ENCODE peak calls at places on chromosomes 16 and 17, in eight cellular contexts. Y is OCI-M1; R is ureter; X is colonic mucosa; M is IMR-90; G is stimulated activated naive CD8-positive, alpha-beta T cell treated with anti-CD3 and anti-CD28 coated beads, Interleukin-15, Interleukin-2, amounts not matched to agents 100 U/mL and 50 U/mL, for 24 hours; K is effector CD4-positive, alpha-beta T cell; Z is RCC 7860. P is an unnamed sample.

GRCh38 chr16:56897026-56897799 is 32.2 kb downstream of the SLC12A3 start:
- DNase-seq in Y (no peak), K (no peak), Z (no peak), G (no peak), R (no peak), M (no peak), X (no peak), P (no peak)

GRCh38 chr17:67421869-67422273 is 44.8 kb downstream of the PITPNC1 start:
- DNase-seq in X (peak), R (peak), Z (peak), K (peak), Y (no peak), M (peak), G (no peak), P (no peak)

GRCh38 chr16:81779540-81780320 is 639 bp downstream of the PLCG2 start:
- DNase-seq in R (no peak), K (no peak), X (no peak), M (no peak), Y (peak), G (peak), Z (no peak), P (peak)

GRCh38 chr17:73360961-73361761 is 49.4 kb upstream of the CDC42EP4 start:
- DNase-seq in G (no peak), M (no peak), Z (no peak), Y (no peak), X (no peak), K (no peak), R (no peak), P (no peak)

GRCh38 chr16:81460075-81460474 is 15.5 kb downstream of the CMIP start:
- DNase-seq in Z (no peak), X (no peak), G (no peak), K (no peak), R (no peak), M (no peak), Y (no peak), P (no peak)

GRCh38 chr17:69213059-69213813 is 15.4 kb downstream of the ABCA10 start:
- DNase-seq in Y (peak), M (no peak), K (no peak), G (no peak), Z (no peak), R (no peak), X (no peak), P (no peak)

GRCh38 chr16:69093974-69094373 is 11.5 kb upstream of the HAS3 start:
- DNase-seq in G (no peak), R (no peak), M (no peak), K (no peak), X (no peak), Z (no peak), Y (no peak), P (no peak)

GRCh38 chr17:83183951-83184506 is 104.6 kb downstream of the METRNL start:
- DNase-seq in Y (no peak), X (peak), M (no peak), G (peak), K (no peak), R (peak), Z (no peak), P (no peak)

GRCh38 chr17:80899402-80900268 is 92.0 kb upstream of the CHMP6 start:
- DNase-seq in R (no peak), Y (peak), K (peak), M (peak), X (no peak), G (peak), Z (no peak), P (peak)

GRCh38 chr17:27609606-27610303 is 21.2 kb upstream of the LGALS9 start:
- DNase-seq in Z (no peak), M (peak), K (no peak), Y (peak), G (no peak), R (no peak), X (peak), P (no peak)

GRCh38 chr16:66516172-66516807 is 33.6 kb downstream of the TK2 start:
- DNase-seq in G (no peak), X (no peak), R (peak), Y (no peak), M (no peak), Z (no peak), K (no peak), P (no peak)

GRCh38 chr17:69523252-69523861 is 108.9 kb downstream of the MAP2K6 start:
- DNase-seq in K (no peak), Y (peak), M (peak), R (peak), G (no peak), Z (peak), X (peak), P (peak)

GRCh38 chr16:877242-878065 is 76.9 kb upstream of the GNG13 start:
- DNase-seq in K (no peak), R (no peak), X (no peak), G (no peak), Y (no peak), M (no peak), Z (no peak), P (no peak)

GRCh38 chr17:83200231-83200699 is 120.9 kb downstream of the METRNL start:
- DNase-seq in M (peak), Y (no peak), K (peak), R (no peak), G (peak), Z (no peak), X (no peak), P (no peak)

GRCh38 chr17:7186241-7186640 is 7.1 kb upstream of the ASGR1 start:
- DNase-seq in Z (no peak), M (no peak), G (no peak), X (no peak), R (no peak), K (no peak), Y (peak), P (peak)

GRCh38 chr16:88780100-88781062 is 4.6 kb downstream of the PIEZO1 start:
- DNase-seq in R (no peak), G (peak), M (no peak), X (no peak), K (no peak), Z (no peak), Y (no peak), P (peak)

GRCh38 chr17:79644617-79645016 is 33.8 kb upstream of the RBFOX3 start:
- DNase-seq in X (no peak), G (no peak), K (no peak), R (no peak), Z (no peak), M (no peak), Y (no peak), P (no peak)

GRCh38 chr17:73474370-73474988 is 162.7 kb upstream of the CDC42EP4 start:
- DNase-seq in Y (peak), K (no peak), G (peak), X (peak), R (peak), Z (peak), M (peak), P (peak)

GRCh38 chr16:46885960-46886763 is 2.0 kb downstream of the GPT2 start:
- DNase-seq in Z (no peak), M (peak), R (no peak), X (no peak), K (no peak), Y (no peak), G (no peak), P (no peak)

GRCh38 chr17:9487406-9487805 is 88.2 kb downstream of the STX8 start:
- DNase-seq in Z (no peak), K (no peak), X (no peak), G (no peak), Y (no peak), M (no peak), R (no peak), P (no peak)

GRCh38 chr16:22297871-22298733 is 893 bp downstream of the POLR3E start:
- DNase-seq in R (peak), G (peak), Z (peak), K (peak), M (peak), X (peak), Y (peak), P (no peak)

GRCh38 chr17:49616546-49617205 is 41.0 kb downstream of the NXPH3 start:
- DNase-seq in M (no peak), G (no peak), X (peak), R (peak), Z (no peak), Y (no peak), K (no peak), P (no peak)

GRCh38 chr16:78122774-78123315 is 23.4 kb downstream of the WWOX start:
- DNase-seq in G (no peak), Z (peak), Y (peak), K (no peak), M (peak), R (no peak), X (no peak), P (peak)

GRCh38 chr17:30600062-30600829 is 123.0 kb downstream of the GOSR1 start:
- DNase-seq in M (peak), Z (peak), G (peak), Y (peak), X (peak), R (peak), K (peak), P (no peak)

GRCh38 chr16:26645629-26646028 is 421.1 kb upstream of the C16orf82 start:
- DNase-seq in R (no peak), M (no peak), Z (no peak), Y (peak), G (peak), K (no peak), X (no peak), P (peak)

GRCh38 chr17:7042507-7043194 is 1.2 kb downstream of the SLC16A11 start:
- DNase-seq in M (no peak), G (peak), Z (no peak), Y (no peak), R (peak), K (peak), X (no peak), P (no peak)

GRCh38 chr16:79296491-79296890 is 304.0 kb downstream of the MAF start:
- DNase-seq in M (no peak), G (no peak), R (no peak), K (no peak), Z (no peak), Y (no peak), X (no peak), P (no peak)

GRCh38 chr16:46926470-46927225 is 42.5 kb downstream of the GPT2 start:
- DNase-seq in Y (no peak), M (no peak), R (no peak), X (no peak), G (no peak), K (no peak), Z (no peak), P (no peak)

GRCh38 chr17:20203021-20203420 is 193.9 kb downstream of the SPECC1 start:
- DNase-seq in K (no peak), R (no peak), Y (no peak), G (no peak), M (peak), Z (no peak), X (no peak), P (no peak)

GRCh38 chr17:43217614-43218087 is 6.0 kb downstream of the TMEM106A start:
- DNase-seq in M (no peak), R (no peak), Y (no peak), K (no peak), Z (no peak), G (peak), X (no peak), P (no peak)

GRCh38 chr16:89110641-89111040 is 17.0 kb downstream of the ACSF3 start:
- DNase-seq in Z (no peak), K (no peak), R (no peak), Y (no peak), G (no peak), X (no peak), M (no peak), P (no peak)

GRCh38 chr16:49455181-49455990 is 81.8 kb downstream of the C16orf78 start:
- DNase-seq in R (no peak), X (no peak), K (no peak), M (no peak), G (no peak), Y (no peak), Z (no peak), P (no peak)

GRCh38 chr16:80317132-80318098 is 223.4 kb upstream of the DYNLRB2 start:
- DNase-seq in K (no peak), Z (no peak), X (no peak), R (no peak), M (peak), G (no peak), Y (no peak), P (no peak)

GRCh38 chr17:35086931-35087573 is 23.5 kb upstream of the RFFL start:
- DNase-seq in M (no peak), G (no peak), Y (no peak), X (peak), Z (peak), K (no peak), R (no peak), P (no peak)

GRCh38 chr16:47986031-47986430 is 169.8 kb downstream of the ABCC12 start:
- DNase-seq in R (no peak), Z (no peak), M (no peak), K (no peak), X (no peak), Y (no peak), G (no peak), P (no peak)